ENCODE peak calls at places on chromosome 15, in ten cellular contexts. H is ELR; M is stimulated activated CD4-positive, alpha-beta T cell treated with anti-CD3 and anti-CD28 coated beads, TNF-alpha, amount 100 ng/mL, for 4 hours; U is activated gamma-delta T cell treated with Interleukin-2 at 50 U/mL for 16 hours; S is iris pigment epithelial cell; N is glutamatergic neuron; D is AG09319; Y is fibroblast of the aortic adventitia; Z is T-cell; B is progenitor cell of endocrine pancreas. P is an unnamed sample.

GRCh38 chr15:96374494-96374893 is 44.0 kb downstream of the NR2F2 start:
- DNase-seq in H (no peak), M (no peak), U (no peak), S (no peak), N (no peak), D (no peak), Y (no peak), Z (no peak), B (no peak), P (no peak)

GRCh38 chr15:39969871-39970270 is 36.0 kb downstream of the EIF2AK4 start:
- DNase-seq in H (peak; percentile 24), M (no peak), U (no peak), S (peak; percentile 73), N (no peak), D (no peak), Y (peak; percentile 83), Z (no peak), B (no peak), P (peak; percentile 50)

GRCh38 chr15:76346666-76347506 is 10.3 kb downstream of the ISL2 start:
- DNase-seq in H (peak; percentile 70), M (no peak), U (no peak), S (no peak), N (peak; percentile 63), D (no peak), Y (peak; percentile 51), Z (no peak), B (peak; percentile 28), P (no peak)

GRCh38 chr15:45205192-45205591 is 17.4 kb upstream of the SHF start:
- DNase-seq in H (peak; percentile 78), M (no peak), U (peak; percentile 42), S (peak; percentile 70), N (peak; percentile 76), D (no peak), Y (peak; percentile 68), Z (peak; percentile 40), B (peak; percentile 47), P (peak; percentile 57)

GRCh38 chr15:74376226-74376625 is 8.8 kb upstream of the CYP11A1 start:
- DNase-seq in H (no peak), M (no peak), U (no peak), S (no peak), N (no peak), D (no peak), Y (no peak), Z (no peak), B (no peak), P (no peak)

GRCh38 chr15:85672338-85673097 is 122.2 kb downstream of the KLHL25 start:
- DNase-seq in H (peak; percentile 53), M (no peak), U (no peak), S (no peak), N (no peak), D (no peak), Y (peak; percentile 18), Z (no peak), B (no peak), P (no peak)

GRCh38 chr15:43285609-43286037 is 18.9 kb upstream of the TGM5 start:
- DNase-seq in H (peak; percentile 76), M (no peak), U (peak; percentile 59), S (peak; percentile 65), N (peak; percentile 37), D (peak; percentile 22), Y (peak; percentile 77), Z (no peak), B (no peak), P (peak; percentile 75)

GRCh38 chr15:78914027-78914764 is 30.6 kb downstream of the CTSH start:
- DNase-seq in H (peak; percentile 35), M (no peak), U (no peak), S (no peak), N (no peak), D (no peak), Y (peak; percentile 71), Z (no peak), B (no peak), P (no peak)

GRCh38 chr15:49864251-49864650 is 243.4 kb downstream of the DTWD1 start:
- DNase-seq in H (no peak), M (no peak), U (no peak), S (peak; percentile 68), N (no peak), D (no peak), Y (no peak), Z (no peak), B (no peak), P (no peak)

GRCh38 chr15:57259511-57260143 is 116.7 kb upstream of the CGNL1 start:
- DNase-seq in H (no peak), M (no peak), U (no peak), S (no peak), N (peak; percentile 38), D (no peak), Y (no peak), Z (no peak), B (peak; percentile 30), P (no peak)

GRCh38 chr15:55965091-55965490 is 28.3 kb downstream of the NEDD4 start:
- DNase-seq in H (no peak), M (no peak), U (no peak), S (no peak), N (no peak), D (no peak), Y (no peak), Z (no peak), B (no peak), P (no peak)

GRCh38 chr15:59157840-59158700 is 48.6 kb upstream of the LDHAL6B start:
- DNase-seq in H (no peak), M (no peak), U (no peak), S (no peak), N (no peak), D (no peak), Y (no peak), Z (no peak), B (no peak), P (no peak)